ENCODE peak calls at places on chromosomes 3 and 15, in four cellular contexts. V, R, X and J are unnamed samples.

GRCh38 chr3:189076459-189076858 is 95.3 kb upstream of the TPRG1 start:
- DNase-seq in V (peak; percentile 70), R (no peak), X (no peak), J (no peak)

GRCh38 chr3:141426404-141427034 is 58.2 kb downstream of the ZBTB38 start:
- DNase-seq in V (no peak), R (peak; percentile 75), X (peak; percentile 83), J (no peak)

GRCh38 chr3:71066849-71067261 is 516.7 kb downstream of the FOXP1 start:
- DNase-seq in V (peak; percentile 8), R (peak; percentile 66), X (no peak), J (peak; percentile 73)

GRCh38 chr15:69558138-69558409 is 105.5 kb downstream of the RPLP1 start:
- DNase-seq in V (no peak), R (no peak), X (no peak), J (no peak)

GRCh38 chr15:67148196-67148701 is 82.8 kb downstream of the SMAD3 start:
- DNase-seq in V (no peak), R (peak; percentile 81), X (peak; percentile 24), J (peak; percentile 73)

GRCh38 chr3:78140866-78141658 is 1101.2 kb downstream of the ROBO2 start:
- DNase-seq in V (no peak), R (peak; percentile 83), X (no peak), J (no peak)

GRCh38 chr3:184584001-184584891 is 22.7 kb downstream of the EPHB3 start:
- DNase-seq in V (peak; percentile 65), R (no peak), X (no peak), J (peak; percentile 91)

GRCh38 chr3:53823026-53823955 is 22.9 kb downstream of the CHDH start:
- DNase-seq in V (no peak), R (no peak), X (no peak), J (no peak)

GRCh38 chr3:194730369-194730768 is 44.7 kb downstream of the FAM43A start:
- DNase-seq in V (no peak), R (no peak), X (peak; percentile 44), J (peak; percentile 71)

GRCh38 chr3:122299872-122300460 is 25.1 kb upstream of the CSTA start:
- DNase-seq in V (peak; percentile 24), R (no peak), X (no peak), J (no peak)

GRCh38 chr3:47523310-47524073 is 10.0 kb upstream of the ELP6 start:
- DNase-seq in V (no peak), R (no peak), X (no peak), J (peak; percentile 55)

GRCh38 chr15:33476908-33477307 is 166.1 kb downstream of the RYR3 start:
- DNase-seq in V (no peak), R (no peak), X (no peak), J (no peak)

GRCh38 chr3:183527421-183527979 is 28.0 kb downstream of the KLHL6 start:
- DNase-seq in V (no peak), R (no peak), X (no peak), J (no peak)

GRCh38 chr15:99441427-99441766 is 124.4 kb upstream of the MEF2A start:
- DNase-seq in V (peak; percentile 5), R (no peak), X (no peak), J (no peak)

GRCh38 chr15:99443768-99444446 is 121.9 kb upstream of the MEF2A start:
- DNase-seq in V (peak; percentile 9), R (no peak), X (no peak), J (no peak)

GRCh38 chr15:99441871-99442267 is 123.9 kb upstream of the MEF2A start:
- DNase-seq in V (peak; percentile 19), R (no peak), X (no peak), J (no peak)

GRCh38 chr15:99442268-99442897 is 123.4 kb upstream of the MEF2A start:
- DNase-seq in V (peak; percentile 31), R (peak; percentile 91), X (peak; percentile 80), J (peak; percentile 36)

GRCh38 chr15:99443056-99443756 is 122.6 kb upstream of the MEF2A start:
- DNase-seq in V (peak; percentile 11), R (no peak), X (no peak), J (no peak)
- H2AFZ ChIP-seq in V (no peak overlapping the region), R (no peak overlapping the region), X (no peak overlapping the region), J (no peak overlapping the region)

GRCh38 chr3:65130782-65131181 is 443.0 kb upstream of the ADAMTS9 start:
- DNase-seq in V (no peak), R (peak; percentile 59), X (no peak), J (no peak)

GRCh38 chr3:65126527-65127440 is 439.0 kb upstream of the ADAMTS9 start:
- DNase-seq in V (no peak), R (peak; percentile 88), X (peak; percentile 10), J (no peak)

GRCh38 chr3:65128346-65128745 is 440.5 kb upstream of the ADAMTS9 start:
- DNase-seq in V (no peak), R (no peak), X (peak; percentile 11), J (peak; percentile 21)
- H2AFZ ChIP-seq in V (no peak overlapping the region), R (no peak overlapping the region), X (no peak overlapping the region), J (no peak overlapping the region)

GRCh38 chr3:48687220-48687678 is 1.5 kb upstream of the NCKIPSD start:
- DNase-seq in V (no peak), R (no peak), X (no peak), J (no peak)
- H2AFZ ChIP-seq in V (no peak overlapping the region), R (no peak overlapping the region), X (no peak overlapping the region), J (no peak overlapping the region)

GRCh38 chr3:125028657-125029056 is 27.1 kb downstream of the HEG1 start:
- DNase-seq in V (no peak), R (no peak), X (no peak), J (no peak)
- H2AFZ ChIP-seq in V (no peak overlapping the region), R (no peak overlapping the region), X (no peak overlapping the region), J (no peak overlapping the region)

GRCh38 chr3:52140000-52140399 is 14.2 kb downstream of the POC1A start:
- DNase-seq in V (no peak), R (no peak), X (no peak), J (no peak)

GRCh38 chr3:52134761-52135160 is 19.5 kb downstream of the POC1A start:
- DNase-seq in V (no peak), R (no peak), X (no peak), J (no peak)

GRCh38 chr3:52135332-52135731 is 18.9 kb downstream of the POC1A start:
- DNase-seq in V (no peak), R (no peak), X (no peak), J (no peak)

GRCh38 chr3:52137311-52137710 is 16.9 kb downstream of the POC1A start:
- DNase-seq in V (no peak), R (no peak), X (no peak), J (no peak)

GRCh38 chr3:52136513-52136912 is 17.7 kb downstream of the POC1A start:
- DNase-seq in V (peak; percentile 42), R (no peak), X (no peak), J (no peak)
- H2AFZ ChIP-seq in V (no peak overlapping the region), R (no peak overlapping the region), X (no peak overlapping the region), J (no peak overlapping the region)

DNA sequence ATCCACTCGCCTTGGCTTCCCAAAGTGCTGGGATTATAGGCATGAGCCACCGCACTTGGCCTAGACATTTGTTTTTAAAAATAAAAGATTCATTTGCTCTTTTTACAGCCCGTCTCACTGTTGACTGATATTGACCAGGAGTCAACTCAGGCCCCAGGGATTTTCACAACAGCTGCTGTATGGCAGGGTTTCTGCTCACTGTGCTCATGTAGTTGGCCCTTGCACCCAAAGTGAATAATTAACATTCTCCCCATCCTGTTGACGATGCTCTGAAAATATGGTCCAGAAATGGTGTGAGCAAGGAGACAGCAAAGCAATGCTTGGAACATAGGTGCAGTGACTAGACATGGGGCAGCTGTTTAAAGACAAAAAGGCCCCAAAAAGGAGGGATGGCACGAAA is 2.9 kb upstream of the CCR5 start:
- DNase-seq in V (no peak), R (no peak), X (peak; percentile 38), J (no peak)
- H2AFZ ChIP-seq in V (no peak overlapping the region), R (no peak overlapping the region), X (no peak overlapping the region), J (no peak overlapping the region)

GRCh38 chr15:90305932-90306331 is 40.5 kb downstream of the NGRN start:
- DNase-seq in V (no peak), R (no peak), X (no peak), J (no peak)
- H2AFZ ChIP-seq in V (no peak overlapping the region), R (no peak overlapping the region), X (no peak overlapping the region), J (no peak overlapping the region)